ENCODE peak calls at places on chromosomes 7 and 10, in five cellular contexts. B is endothelial cell of umbilical vein, Z is IMR-90, H is kidney epithelial cell, P is adrenal gland. G is an unnamed sample.

GRCh38 chr7:30048582-30048981 is 20.4 kb downstream of the PLEKHA8 start:
- DNase-seq in B (no peak), Z (no peak), H (no peak), P (no peak), G (no peak)

GRCh38 chr7:48512892-48513291 is 341.6 kb downstream of the ABCA13 start:
- DNase-seq in B (no peak), Z (no peak), H (no peak), P (no peak), G (no peak)

GRCh38 chr7:156073366-156074052 is 261.2 kb upstream of the SHH start:
- DNase-seq in B (no peak), Z (no peak), H (no peak), P (no peak), G (no peak)

GRCh38 chr7:143176128-143176527 is 7.1 kb upstream of the TAS2R39 start:
- DNase-seq in B (no peak), Z (no peak), H (no peak), P (no peak), G (no peak)

GRCh38 chr7:66013938-66014337 is 31.9 kb upstream of the GUSB start:
- DNase-seq in B (peak; percentile 59), Z (peak; percentile 62), H (no peak), P (peak; percentile 81), G (peak; percentile 31)

GRCh38 chr7:5766321-5766761 is 15.1 kb downstream of the RNF216 start:
- DNase-seq in B (peak; percentile 11), Z (peak; percentile 81), H (no peak), P (no peak), G (peak; percentile 17)

GRCh38 chr10:87622290-87623004 is 37.2 kb upstream of the PAPSS2 start:
- DNase-seq in B (no peak), Z (no peak), H (no peak), P (no peak), G (peak; percentile 46)

GRCh38 chr10:85548038-85548437 is 818.6 kb downstream of the GRID1 start:
- DNase-seq in B (peak; percentile 9), Z (no peak), H (no peak), P (peak; percentile 78), G (peak; percentile 95)

GRCh38 chr7:118496138-118496644 is 271.7 kb downstream of the ANKRD7 start:
- DNase-seq in B (no peak), Z (no peak), H (no peak), P (no peak), G (no peak)

GRCh38 chr10:5776881-5777197 is 36.4 kb downstream of the GDI2 start:
- DNase-seq in B (peak; percentile 51), Z (peak; percentile 71), H (peak; percentile 4), P (no peak), G (peak; percentile 56)

GRCh38 chr7:117086788-117087187 is 133.5 kb downstream of the ST7 start:
- DNase-seq in B (no peak), Z (no peak), H (no peak), P (no peak), G (no peak)

GRCh38 chr10:16832351-16833080 is 15.3 kb upstream of the RSU1 start:
- DNase-seq in B (peak; percentile 98), Z (peak; percentile 90), H (no peak), P (peak; percentile 65), G (peak; percentile 84)

GRCh38 chr10:45380903-45381610 is 7.0 kb downstream of the ALOX5 start:
- DNase-seq in B (no peak), Z (no peak), H (no peak), P (no peak), G (no peak)

GRCh38 chr10:43795093-43795492 is 146.4 kb upstream of the ZNF32 start:
- DNase-seq in B (no peak), Z (no peak), H (no peak), P (no peak), G (no peak)

GRCh38 chr10:99396471-99396870 is 34.0 kb downstream of the GOT1 start:
- DNase-seq in B (no peak), Z (peak; percentile 85), H (peak; percentile 23), P (no peak), G (peak; percentile 36)

GRCh38 chr10:124220971-124221355 is 127.6 kb upstream of the CHST15 start:
- DNase-seq in B (no peak), Z (no peak), H (no peak), P (peak; percentile 53), G (no peak)

GRCh38 chr7:3294432-3295100 is 6.5 kb upstream of the SDK1 start:
- DNase-seq in B (no peak), Z (no peak), H (no peak), P (peak; percentile 71), G (peak; percentile 22)

GRCh38 chr7:102285541-102286236 is 979 bp upstream of the SH2B2 start:
- DNase-seq in B (no peak), Z (no peak), H (no peak), P (no peak), G (no peak)

GRCh38 chr10:84214612-84215235 is 10.6 kb downstream of the LRIT2 start:
- DNase-seq in B (no peak), Z (no peak), H (no peak), P (no peak), G (peak; percentile 24)

GRCh38 chr10:75651452-75651851 is 220.0 kb downstream of the LRMDA start:
- DNase-seq in B (no peak), Z (no peak), H (no peak), P (no peak), G (peak; percentile 36)

GRCh38 chr10:59622320-59622901 is 87.2 kb downstream of the SLC16A9 start:
- DNase-seq in B (peak; percentile 56), Z (peak; percentile 61), H (no peak), P (peak; percentile 72), G (peak; percentile 63)

GRCh38 chr10:93225938-93226337 is 152.2 kb downstream of the CYP26A1 start:
- DNase-seq in B (no peak), Z (no peak), H (no peak), P (no peak), G (no peak)

GRCh38 chr10:77667426-77668324 is 30.1 kb upstream of the KCNMA1 start:
- DNase-seq in B (no peak), Z (no peak), H (no peak), P (no peak), G (peak; percentile 19)

GRCh38 chr10:22427890-22428571 is 82.7 kb downstream of the SPAG6 start:
- DNase-seq in B (peak; percentile 77), Z (peak; percentile 90), H (peak; percentile 49), P (no peak), G (peak; percentile 96)

GRCh38 chr10:124651402-124651887 is 92.7 kb downstream of the FAM53B start:
- DNase-seq in B (no peak), Z (no peak), H (no peak), P (no peak), G (no peak)

GRCh38 chr7:85041599-85042216 is 145.1 kb downstream of the SEMA3D start:
- DNase-seq in B (peak; percentile 83), Z (peak; percentile 69), H (peak; percentile 23), P (peak; percentile 87), G (peak; percentile 71)

GRCh38 chr10:69502589-69502988 is 51.3 kb downstream of the TSPAN15 start:
- DNase-seq in B (no peak), Z (no peak), H (no peak), P (peak; percentile 25), G (no peak)

GRCh38 chr10:80465839-80466590 is 11.9 kb downstream of the TSPAN14 start:
- DNase-seq in B (no peak), Z (no peak), H (no peak), P (no peak), G (no peak)

GRCh38 chr10:3702569-3702968 is 82.4 kb downstream of the KLF6 start:
- DNase-seq in B (no peak), Z (no peak), H (no peak), P (no peak), G (no peak)

GRCh38 chr10:130439796-130440195 is 303.6 kb downstream of the GLRX3 start:
- DNase-seq in B (no peak), Z (no peak), H (no peak), P (no peak), G (no peak)

DNA sequence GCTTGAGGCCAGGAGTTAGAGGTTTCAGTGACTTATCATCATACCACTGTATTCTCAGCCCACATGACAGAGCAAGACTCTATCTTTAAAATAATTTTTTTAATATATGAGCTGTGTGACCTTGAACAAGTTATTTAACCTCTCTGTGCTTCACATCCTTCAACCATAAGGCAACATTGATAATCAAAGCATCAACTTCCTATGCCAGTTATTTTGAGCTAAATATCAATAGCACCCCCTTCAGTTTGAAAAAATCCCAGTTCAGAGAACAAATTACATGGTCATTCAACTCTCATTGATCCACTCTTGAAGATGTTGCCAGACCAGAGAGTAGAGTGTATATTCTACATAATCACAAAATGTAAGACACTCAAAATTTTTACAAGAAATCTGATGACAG is 53.0 kb downstream of the ASNS start:
- DNase-seq in B (no peak), Z (no peak), H (no peak), P (no peak), G (peak; percentile 5)
- TF ChIP-seq CTCF in B (no peak), Z (no peak), H (no peak), P (no peak), G (peak; percentile 6)

DNA sequence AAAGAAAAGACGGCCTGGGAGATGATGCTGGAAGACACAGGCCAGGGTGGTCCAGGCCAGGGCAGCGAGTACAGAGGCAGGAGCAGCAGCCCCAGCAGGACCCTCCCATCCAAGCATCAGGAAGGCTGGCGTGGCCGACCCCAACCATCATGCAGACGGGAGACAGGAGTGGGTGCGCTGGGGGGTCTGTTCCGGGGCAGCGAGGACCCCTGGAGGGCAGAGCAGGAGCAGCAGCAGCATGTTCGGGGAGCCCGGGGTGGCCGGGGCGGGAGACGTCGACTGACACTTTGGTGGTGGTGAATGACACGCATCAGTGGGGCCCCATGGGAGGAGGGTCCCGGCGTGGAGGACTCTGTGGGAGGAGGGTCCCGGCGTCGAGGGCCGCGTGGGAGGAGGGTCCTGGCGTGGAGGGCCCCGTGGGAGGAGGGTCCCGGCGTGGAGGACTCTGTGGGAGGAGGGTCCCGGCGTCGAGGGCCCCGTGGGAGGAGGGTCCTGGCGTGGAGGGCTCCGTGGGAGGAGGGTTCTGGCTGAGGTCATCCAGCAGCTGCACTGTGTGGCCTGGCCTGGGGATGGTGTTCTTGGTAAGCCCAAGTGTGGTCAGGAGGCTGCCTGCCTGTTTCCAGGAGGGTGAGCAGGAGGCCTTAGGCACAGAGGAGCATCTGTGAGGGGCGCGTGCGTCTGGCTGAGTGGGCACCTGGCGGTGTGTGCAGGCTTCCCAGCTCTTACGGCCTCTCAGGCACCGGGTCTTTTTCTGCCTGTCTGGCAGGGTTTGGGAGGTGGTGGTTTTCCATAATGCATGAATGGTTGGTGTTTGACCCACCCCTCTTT is 38.9 kb downstream of the FAM20C start:
- DNase-seq in B (no peak), Z (no peak), H (no peak), P (no peak), G (no peak)
- TF ChIP-seq CTCF in B (peak; percentile 10), Z (peak; percentile 15), H (peak; percentile 35), P (no peak), G (no peak)

GRCh38 chr7:86598311-86598710 is 45.4 kb upstream of the GRM3 start:
- DNase-seq in B (no peak), Z (no peak), H (no peak), P (peak; percentile 55), G (no peak)
- TF ChIP-seq CTCF in B (no peak), Z (no peak), H (no peak), P (peak; percentile 41), G (no peak)

DNA sequence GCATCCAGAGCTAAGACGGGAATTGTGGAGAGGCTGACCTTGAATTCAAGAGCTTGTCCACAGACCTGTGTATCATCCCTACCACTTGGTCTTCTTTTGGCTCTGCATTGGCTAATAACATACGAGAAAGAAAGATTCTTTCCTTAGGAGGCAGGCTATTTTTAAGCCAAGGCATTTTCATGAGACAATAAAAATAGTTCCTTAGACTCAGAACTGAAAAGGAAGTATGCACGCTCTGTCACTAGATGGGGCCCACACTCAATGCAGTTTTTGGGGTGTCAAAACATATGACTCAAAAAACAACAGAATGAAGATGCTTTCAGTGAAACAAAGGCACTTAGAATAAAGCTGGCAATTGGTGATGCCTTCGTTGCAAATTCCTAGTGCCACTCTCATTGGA is 265.9 kb upstream of the DGKB start:
- DNase-seq in B (no peak), Z (no peak), H (no peak), P (no peak), G (no peak)
- TF ChIP-seq CTCF in B (no peak), Z (no peak), H (no peak), P (no peak), G (no peak)

GRCh38 chr7:1569833-1570632 is at the start of gene PSMG3:
- DNase-seq in B (peak; percentile 78), Z (peak; percentile 89), H (peak; percentile 29), P (peak; percentile 94), G (peak; percentile 63)
- TF ChIP-seq CTCF in B (no peak), Z (peak; percentile 17), H (peak; percentile 38), P (peak; percentile 55), G (no peak)